ENCODE peak calls at places on chromosomes 1 and 21, in nine cellular contexts. L is sigmoid colon, S is thyroid gland, G is H54, R is endothelial cell of umbilical vein, M is gastrocnemius medialis, I is heart left ventricle, Q is lower leg skin, J is uterus. A is an unnamed sample.

GRCh38 chr1:92464588-92465255 is 22.0 kb downstream of the GFI1 start:
- DNase-seq in L (no peak), S (no peak), G (no peak), R (no peak), M (no peak), I (no peak), Q (no peak), J (no peak), A (peak)

GRCh38 chr1:89721351-89721750 is 88.4 kb downstream of the LRRC8C start:
- DNase-seq in L (no peak), S (no peak), G (no peak), R (peak), M (no peak), I (no peak), Q (no peak), J (no peak), A (no peak)

GRCh38 chr1:197145451-197146029 is 929 bp downstream of the ASPM start:
- DNase-seq in L (no peak), S (no peak), G (no peak), R (peak), M (no peak), I (no peak), Q (no peak), J (no peak), A (no peak)

GRCh38 chr1:201336711-201337450 is 40.6 kb downstream of the TNNT2 start:
- DNase-seq in L (peak), S (no peak), G (no peak), R (no peak), M (no peak), I (no peak), Q (no peak), J (no peak), A (no peak)

GRCh38 chr1:2817784-2818564 is 16.5 kb upstream of the TTC34 start:
- DNase-seq in L (no peak), S (no peak), G (no peak), R (no peak), M (no peak), I (no peak), Q (no peak), J (no peak), A (no peak)

GRCh38 chr1:67708606-67709005 is 23.6 kb downstream of the GADD45A start:
- DNase-seq in L (no peak), S (no peak), G (peak), R (no peak), M (no peak), I (no peak), Q (no peak), J (no peak), A (peak)

GRCh38 chr1:59879556-59879955 is 47.0 kb downstream of the CYP2J2 start:
- DNase-seq in L (no peak), S (peak), G (no peak), R (peak), M (peak), I (peak), Q (peak), J (no peak), A (peak)

GRCh38 chr21:29441651-29442050 is 142.9 kb downstream of the BACH1 start:
- DNase-seq in L (no peak), S (no peak), G (no peak), R (no peak), M (no peak), I (no peak), Q (no peak), J (no peak), A (no peak)

GRCh38 chr1:233233508-233234040 is 62.0 kb downstream of the PCNX2 start:
- DNase-seq in L (no peak), S (no peak), G (no peak), R (no peak), M (no peak), I (no peak), Q (no peak), J (no peak), A (no peak)

GRCh38 chr1:13922440-13922839 is 222.5 kb downstream of the PRDM2 start:
- DNase-seq in L (no peak), S (no peak), G (no peak), R (no peak), M (no peak), I (no peak), Q (no peak), J (no peak), A (no peak)

GRCh38 chr1:202135221-202135721 is 9.3 kb downstream of the ARL8A start:
- DNase-seq in L (peak), S (peak), G (peak), R (peak), M (no peak), I (peak), Q (no peak), J (peak), A (peak)

GRCh38 chr1:234533034-234533571 is 54.1 kb upstream of the TARBP1 start:
- DNase-seq in L (peak), S (no peak), G (peak), R (peak), M (peak), I (peak), Q (peak), J (peak), A (peak)

GRCh38 chr1:154716012-154716411 is 108.0 kb upstream of the ADAR start:
- DNase-seq in L (no peak), S (no peak), G (no peak), R (no peak), M (peak), I (no peak), Q (peak), J (peak), A (no peak)

GRCh38 chr1:9670085-9670484 is 18.6 kb downstream of the PIK3CD start:
- DNase-seq in L (no peak), S (no peak), G (no peak), R (no peak), M (no peak), I (no peak), Q (no peak), J (no peak), A (no peak)

GRCh38 chr1:107993920-107994319 is 28.9 kb upstream of the VAV3 start:
- DNase-seq in L (no peak), S (no peak), G (no peak), R (no peak), M (no peak), I (no peak), Q (no peak), J (no peak), A (no peak)

GRCh38 chr1:46401964-46402626 is 8.0 kb downstream of the FAAH start:
- DNase-seq in L (peak), S (peak), G (peak), R (peak), M (peak), I (peak), Q (peak), J (peak), A (peak)

GRCh38 chr1:248786106-248786665 is 30.6 kb upstream of the LYPD8 start:
- DNase-seq in L (no peak), S (no peak), G (no peak), R (no peak), M (no peak), I (no peak), Q (no peak), J (no peak), A (no peak)

GRCh38 chr1:199545780-199546179 is 481.7 kb upstream of the NR5A2 start:
- DNase-seq in L (no peak), S (no peak), G (no peak), R (peak), M (no peak), I (no peak), Q (no peak), J (no peak), A (peak)

GRCh38 chr21:31072486-31072885 is 34.2 kb upstream of the KRTAP19-8 start:
- DNase-seq in L (no peak), S (no peak), G (no peak), R (no peak), M (no peak), I (no peak), Q (no peak), J (no peak), A (no peak)

GRCh38 chr21:46375560-46376230 is 51.7 kb downstream of the PCNT start:
- DNase-seq in L (peak), S (no peak), G (no peak), R (no peak), M (peak), I (peak), Q (no peak), J (no peak), A (no peak)

GRCh38 chr1:212816567-212817278 is 25.0 kb downstream of the TATDN3 start:
- DNase-seq in L (no peak), S (no peak), G (no peak), R (peak), M (no peak), I (no peak), Q (no peak), J (no peak), A (no peak)

GRCh38 chr1:224356685-224357625 is at the start of gene CNIH4:
- DNase-seq in L (peak), S (peak), G (peak), R (peak), M (peak), I (peak), Q (peak), J (peak), A (peak)

GRCh38 chr1:78483903-78484302 is 6.9 kb upstream of the PTGFR start:
- DNase-seq in L (no peak), S (no peak), G (peak), R (no peak), M (no peak), I (no peak), Q (no peak), J (no peak), A (no peak)

GRCh38 chr1:62089570-62089969 is 105.1 kb upstream of the L1TD1 start:
- DNase-seq in L (no peak), S (no peak), G (no peak), R (no peak), M (no peak), I (no peak), Q (no peak), J (no peak), A (no peak)

GRCh38 chr1:196531737-196532514 is 76.3 kb downstream of the KCNT2 start:
- DNase-seq in L (no peak), S (no peak), G (no peak), R (no peak), M (no peak), I (no peak), Q (no peak), J (no peak), A (no peak)

GRCh38 chr1:28577052-28577678 is 14.9 kb upstream of the RAB42 start:
- DNase-seq in L (no peak), S (no peak), G (no peak), R (no peak), M (no peak), I (no peak), Q (no peak), J (no peak), A (no peak)
- TF ChIP-seq POLR2A in L (no peak), S (no peak), G (no peak), R (peak), M (no peak), I (no peak), Q (no peak), J (no peak), A (no peak)

GRCh38 chr1:10693497-10694273 is 102.8 kb downstream of the CASZ1 start:
- DNase-seq in L (no peak), S (peak), G (peak), R (peak), M (no peak), I (no peak), Q (no peak), J (no peak), A (peak)
- TF ChIP-seq POLR2A in L (no peak), S (no peak), G (no peak), R (no peak), M (no peak), I (no peak), Q (no peak), J (no peak), A (no peak)

GRCh38 chr1:225820522-225821120 is 10.7 kb downstream of the EPHX1 start:
- DNase-seq in L (no peak), S (no peak), G (no peak), R (no peak), M (no peak), I (no peak), Q (no peak), J (no peak), A (no peak)
- TF ChIP-seq POLR2A in L (no peak), S (no peak), G (no peak), R (no peak), M (no peak), I (no peak), Q (no peak), J (no peak), A (no peak)

DNA sequence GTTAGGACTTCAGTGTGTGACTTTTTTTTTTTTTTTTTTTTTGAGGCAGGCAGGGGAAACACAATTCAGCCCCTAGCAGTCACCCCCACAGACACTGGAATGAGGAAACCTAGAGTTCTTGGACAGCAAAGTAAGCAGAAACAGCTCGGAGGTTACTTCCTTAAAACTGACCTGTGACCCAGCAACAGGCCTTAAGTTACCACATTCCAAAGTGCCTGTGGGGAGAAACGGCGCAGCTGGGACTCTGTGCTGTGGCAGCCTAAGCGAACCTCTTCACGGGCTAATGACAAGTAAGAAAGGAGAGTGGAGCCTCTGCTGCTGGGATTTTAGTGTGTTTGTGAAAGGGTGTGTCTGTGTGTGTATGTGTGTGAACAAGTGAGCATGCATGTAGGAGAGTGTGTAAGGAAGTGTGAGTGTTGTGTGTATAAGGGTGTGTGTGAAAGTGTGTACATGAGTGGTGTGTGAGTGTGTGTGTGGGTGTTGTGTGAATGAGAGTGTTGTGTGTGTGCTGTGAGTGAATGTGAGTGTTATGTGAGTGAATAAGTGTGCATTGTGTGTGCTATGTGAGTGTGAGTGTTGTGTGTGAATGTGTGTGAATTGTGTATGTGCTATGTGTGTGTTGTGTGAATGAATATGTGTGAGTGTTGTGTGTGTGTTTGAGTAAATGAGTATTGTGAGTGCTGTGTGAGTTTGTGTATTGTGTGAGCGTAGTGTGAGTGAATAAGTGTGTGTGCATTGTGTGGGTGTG is 180.8 kb downstream of the BRINP2 start:
- DNase-seq in L (no peak), S (no peak), G (no peak), R (no peak), M (no peak), I (no peak), Q (no peak), J (no peak), A (peak)
- TF ChIP-seq POLR2A in L (no peak), S (no peak), G (no peak), R (no peak), M (no peak), I (no peak), Q (no peak), J (no peak), A (no peak)

GRCh38 chr21:34570315-34570714 is 44.6 kb downstream of the RCAN1 start:
- DNase-seq in L (no peak), S (no peak), G (no peak), R (no peak), M (no peak), I (no peak), Q (no peak), J (no peak), A (no peak)
- TF ChIP-seq POLR2A in L (no peak), S (no peak), G (no peak), R (no peak), M (no peak), I (no peak), Q (no peak), J (no peak), A (no peak)

GRCh38 chr1:28104866-28105467 is 16.6 kb upstream of the EYA3 start:
- DNase-seq in L (no peak), S (peak), G (peak), R (peak), M (no peak), I (peak), Q (no peak), J (no peak), A (peak)
- TF ChIP-seq POLR2A in L (no peak), S (no peak), G (no peak), R (no peak), M (no peak), I (no peak), Q (no peak), J (no peak), A (peak)

DNA sequence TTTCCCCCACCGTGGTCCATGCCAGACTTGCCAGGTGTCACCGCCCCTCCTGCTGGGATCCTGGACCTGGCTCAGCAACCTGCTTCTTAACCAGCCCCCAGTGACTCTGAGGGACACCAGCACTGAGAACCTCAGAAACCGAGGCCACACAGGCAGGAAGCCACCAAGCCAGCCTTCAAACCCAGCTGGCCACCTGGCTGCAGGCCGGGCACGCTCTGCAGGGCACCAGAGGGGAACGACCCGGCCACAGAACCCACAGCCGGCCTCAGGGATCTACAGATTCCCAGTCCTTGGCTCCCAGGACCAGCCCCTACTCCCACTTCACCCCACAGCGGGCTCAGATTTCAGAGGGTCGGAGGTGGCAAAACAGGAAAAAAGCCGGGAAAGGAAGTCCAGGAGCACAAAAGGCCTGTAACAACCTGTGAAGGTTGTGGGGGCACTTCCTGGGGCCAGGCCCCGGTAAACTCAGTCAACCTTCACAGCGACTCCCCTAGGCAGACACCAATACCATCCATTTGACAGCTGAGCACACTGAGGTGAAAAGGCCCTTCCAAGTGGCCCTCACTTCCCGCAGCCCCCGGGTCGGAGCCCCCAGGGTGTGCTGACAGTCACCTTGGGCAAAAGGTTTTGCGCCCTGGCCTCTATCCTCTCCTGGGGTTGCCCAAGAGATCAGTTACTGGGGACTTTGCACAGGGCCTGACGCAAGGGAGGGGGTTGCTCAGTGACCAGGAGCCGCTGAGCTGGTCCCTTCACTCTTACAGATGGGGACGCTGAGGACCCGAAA is 14.1 kb downstream of the RUNX3 start:
- DNase-seq in L (no peak), S (no peak), G (no peak), R (no peak), M (no peak), I (no peak), Q (no peak), J (no peak), A (no peak)
- TF ChIP-seq POLR2A in L (no peak), S (no peak), G (no peak), R (no peak), M (no peak), I (no peak), Q (no peak), J (no peak), A (no peak)

GRCh38 chr1:164930241-164930640 is 371.3 kb downstream of the PBX1 start:
- DNase-seq in L (no peak), S (no peak), G (no peak), R (no peak), M (no peak), I (no peak), Q (no peak), J (no peak), A (no peak)

GRCh38 chr1:164928223-164928814 is 369.3 kb downstream of the PBX1 start:
- DNase-seq in L (no peak), S (no peak), G (no peak), R (no peak), M (no peak), I (no peak), Q (no peak), J (no peak), A (no peak)

GRCh38 chr1:164932580-164932979 is 373.6 kb downstream of the PBX1 start:
- DNase-seq in L (no peak), S (no peak), G (no peak), R (no peak), M (no peak), I (no peak), Q (no peak), J (peak), A (no peak)

DNA sequence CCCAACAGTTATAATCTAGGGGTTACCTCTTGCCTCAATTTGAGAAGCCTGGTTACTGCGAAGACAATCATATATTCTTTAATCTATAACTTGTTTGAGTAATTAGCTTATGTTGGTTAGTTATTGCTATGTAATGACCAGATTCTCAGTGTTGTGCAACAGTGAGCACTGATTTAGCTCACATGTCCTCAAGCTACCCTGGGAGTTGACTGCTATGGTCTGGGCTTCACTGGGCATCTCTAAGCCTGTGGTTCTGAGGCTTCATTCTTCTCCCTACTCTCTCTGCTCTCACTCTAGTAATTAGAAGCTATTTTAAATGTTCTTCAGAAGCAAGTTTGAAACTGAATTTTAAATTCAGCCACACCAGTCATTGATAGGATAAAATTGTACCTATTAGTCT is 371.8 kb downstream of the PBX1 start:
- DNase-seq in L (no peak), S (no peak), G (no peak), R (no peak), M (no peak), I (no peak), Q (no peak), J (no peak), A (no peak)
- TF ChIP-seq POLR2A in L (no peak), S (no peak), G (no peak), R (no peak), M (no peak), I (no peak), Q (no peak), J (no peak), A (no peak)

GRCh38 chr1:157034137-157034800 is 11.3 kb downstream of the ARHGEF11 start:
- DNase-seq in L (no peak), S (no peak), G (no peak), R (peak), M (no peak), I (no peak), Q (no peak), J (no peak), A (no peak)
- TF ChIP-seq POLR2A in L (no peak), S (no peak), G (no peak), R (no peak), M (no peak), I (no peak), Q (no peak), J (no peak), A (no peak)